ENCODE peak calls at places on chromosomes 6 and 20, in ten cellular contexts. N is fibroblast of lung, O is neural progenitor cell, B is IMR-90, G is mammary epithelial cell, K is neuronal stem cell, X is kidney, S is adipocyte, Z is endothelial cell of umbilical vein, I is PC-3. J is an unnamed sample. For H3K4me1, the result is how much of the 10 kb centered on the place peaks cover.

GRCh38 chr6:111478064-111478476 is 4.9 kb downstream of the REV3L start:
- DNase-seq in O (no peak), N (peak), B (peak), S (peak), K (no peak), Z (peak), X (no peak), G (peak), I (peak), J (no peak)

GRCh38 chr6:164069352-164070022 is 655.0 kb downstream of the QKI start:
- DNase-seq in G (no peak), X (no peak), N (no peak), I (no peak), B (no peak), O (peak), S (no peak), K (peak), Z (peak), J (no peak)

GRCh38 chr6:110542311-110543024 is 66.1 kb upstream of the SLC22A16 start:
- DNase-seq in B (no peak), K (no peak), O (no peak), X (no peak), S (peak), G (no peak), Z (no peak), I (no peak), N (no peak), J (no peak)

GRCh38 chr6:50836231-50836630 is 17.6 kb downstream of the TFAP2B start:
- DNase-seq in Z (no peak), G (no peak), B (no peak), N (no peak), S (no peak), X (no peak), K (no peak), O (peak), I (no peak), J (no peak)

GRCh38 chr20:5657190-5657872 is 92.9 kb upstream of the SHLD1 start:
- DNase-seq in S (peak), K (no peak), B (peak), G (peak), O (no peak), Z (peak), N (peak), I (peak), X (peak), J (no peak)

GRCh38 chr6:132466952-132467351 is 46.0 kb downstream of the STX7 start:
- DNase-seq in K (no peak), I (no peak), X (no peak), N (peak), Z (no peak), G (peak), B (peak), S (peak), O (no peak), J (no peak)

GRCh38 chr6:131073577-131073976 is 10.5 kb upstream of the EPB41L2 start:
- DNase-seq in N (no peak), Z (no peak), K (no peak), G (no peak), O (no peak), X (no peak), I (no peak), B (no peak), S (no peak), J (no peak)

GRCh38 chr20:16220826-16221225 is 352.4 kb downstream of the KIF16B start:
- DNase-seq in G (no peak), K (no peak), N (no peak), Z (no peak), X (no peak), S (no peak), I (no peak), B (no peak), O (no peak), J (no peak)

GRCh38 chr6:165649701-165650137 is 13.3 kb downstream of the PDE10A start:
- DNase-seq in X (no peak), B (peak), I (no peak), O (no peak), N (peak), Z (no peak), K (no peak), G (no peak), S (peak), J (no peak)

GRCh38 chr6:135243871-135244796 is 63.0 kb downstream of the MYB start:
- DNase-seq in S (no peak), O (no peak), N (no peak), G (peak), K (no peak), I (peak), B (no peak), X (no peak), Z (no peak), J (no peak)

GRCh38 chr20:19254956-19255355 is 42.5 kb downstream of the SLC24A3 start:
- DNase-seq in X (no peak), K (no peak), S (peak), B (no peak), O (no peak), I (no peak), G (no peak), Z (no peak), N (no peak), J (peak)

GRCh38 chr20:20887593-20888272 is 175.3 kb upstream of the RALGAPA2 start:
- DNase-seq in B (no peak), X (no peak), N (no peak), S (no peak), Z (no peak), K (peak), I (no peak), O (peak), G (no peak), J (peak)

GRCh38 chr20:11324990-11325389 is 592.7 kb upstream of the BTBD3 start:
- DNase-seq in Z (no peak), K (no peak), N (no peak), G (peak), I (peak), S (no peak), X (no peak), B (no peak), O (no peak), J (no peak)

GRCh38 chr6:151141685-151142084 is 98.1 kb upstream of the AKAP12 start:
- DNase-seq in S (peak), Z (peak), K (no peak), X (no peak), N (no peak), O (no peak), I (peak), G (peak), B (no peak), J (no peak)

GRCh38 chr6:130958468-130958867 is 104.6 kb downstream of the EPB41L2 start:
- DNase-seq in B (peak), Z (no peak), X (no peak), O (no peak), G (peak), I (peak), K (no peak), N (no peak), S (peak), J (no peak)

GRCh38 chr6:135163440-135163738 is 17.7 kb upstream of the MYB start:
- DNase-seq in K (no peak), N (no peak), Z (no peak), G (no peak), X (no peak), O (no peak), I (no peak), S (no peak), B (no peak), J (no peak)

GRCh38 chr6:40244684-40245083 is 310.4 kb upstream of the MOCS1 start:
- DNase-seq in I (no peak), N (no peak), O (no peak), K (no peak), G (peak), X (no peak), Z (no peak), S (no peak), B (no peak), J (no peak)

GRCh38 chr6:113690255-113690956 is 166.7 kb upstream of the MARCKS start:
- DNase-seq in Z (peak), I (peak), N (peak), O (no peak), G (peak), X (no peak), B (peak), S (peak), K (no peak), J (no peak)

GRCh38 chr20:55790178-55790577 is 215.1 kb downstream of the CBLN4 start:
- DNase-seq in X (no peak), Z (no peak), B (no peak), N (no peak), O (no peak), S (no peak), K (no peak), I (no peak), G (no peak), J (no peak)

GRCh38 chr20:61510778-61511330 is 258.8 kb downstream of the CDH4 start:
- DNase-seq in S (no peak), K (no peak), N (no peak), G (no peak), I (no peak), Z (no peak), B (no peak), X (no peak), O (no peak), J (no peak)

GRCh38 chr20:36957875-36958667 is 6.6 kb upstream of the SAMHD1 start:
- DNase-seq in B (no peak), Z (no peak), G (no peak), X (no peak), S (no peak), O (no peak), N (no peak), K (no peak), I (no peak), J (no peak)

GRCh38 chr6:142523485-142523884 is 221.7 kb downstream of the ADGRG6 start:
- DNase-seq in G (no peak), S (peak), B (peak), N (peak), O (no peak), I (peak), X (no peak), K (no peak), Z (no peak), J (no peak)

GRCh38 chr6:166625356-166625755 is 1.7 kb downstream of the RPS6KA2 start:
- DNase-seq in X (no peak), S (peak), K (no peak), O (no peak), I (peak), N (peak), B (peak), G (peak), Z (peak), J (no peak)

GRCh38 chr6:89952696-89953095 is 58.4 kb downstream of the GJA10 start:
- DNase-seq in Z (no peak), B (peak), N (peak), X (no peak), I (peak), K (no peak), O (no peak), G (peak), S (peak), J (no peak)

GRCh38 chr6:133097208-133097607 is 143.9 kb upstream of the EYA4 start:
- DNase-seq in S (no peak), G (peak), B (no peak), X (no peak), K (no peak), N (no peak), Z (no peak), O (no peak), I (no peak), J (no peak)

GRCh38 chr6:44921787-44922186 is 406.3 kb upstream of the RUNX2 start:
- DNase-seq in S (no peak), X (no peak), Z (no peak), O (no peak), N (no peak), K (no peak), I (no peak), G (peak), B (no peak), J (peak)

GRCh38 chr6:135922170-135922569 is 70.7 kb downstream of the PDE7B start:
- DNase-seq in B (peak), K (no peak), X (no peak), I (peak), Z (peak), S (peak), O (no peak), N (peak), G (peak), J (peak)

GRCh38 chr6:16184129-16184528 is 54.3 kb upstream of the GMPR start:
- DNase-seq in S (no peak), I (peak), B (peak), N (peak), X (no peak), G (peak), O (peak), K (no peak), Z (peak), J (peak)

GRCh38 chr6:41644297-41644879 is 6.1 kb downstream of the MDFI start:
- DNase-seq in O (peak), S (no peak), G (peak), N (no peak), X (peak), B (no peak), Z (no peak), K (no peak), I (no peak), J (peak)

GRCh38 chr6:144195671-144196070 is 45.4 kb downstream of the STX11 start:
- DNase-seq in Z (no peak), X (no peak), K (no peak), O (no peak), S (peak), B (peak), N (peak), G (peak), I (peak), J (no peak)

GRCh38 chr6:170152989-170153388 is 137.9 kb downstream of the DLL1 start:
- DNase-seq in K (peak), G (peak), O (peak), N (no peak), S (no peak), B (no peak), Z (no peak), I (peak), X (peak), J (peak)

GRCh38 chr6:81800666-81801065 is 48.2 kb upstream of the TENT5A start:
- DNase-seq in X (no peak), B (no peak), O (no peak), I (no peak), Z (no peak), S (no peak), K (no peak), G (no peak), N (no peak), J (no peak)

GRCh38 chr20:32263398-32263954 is 14.0 kb upstream of the KIF3B start:
- DNase-seq in Z (no peak), S (no peak), I (peak), G (no peak), K (no peak), B (no peak), O (no peak), N (no peak), X (no peak), J (no peak)

GRCh38 chr20:49230575-49231211 is 11.5 kb downstream of the DDX27 start:
- DNase-seq in G (peak), O (no peak), Z (no peak), K (no peak), X (no peak), I (no peak), N (no peak), S (peak), B (peak), J (no peak)

GRCh38 chr20:4157516-4157915 is 142.2 kb upstream of the RNF24 start:
- DNase-seq in Z (no peak), G (no peak), O (no peak), K (no peak), X (peak), N (no peak), I (no peak), S (no peak), B (no peak), J (no peak)

DNA sequence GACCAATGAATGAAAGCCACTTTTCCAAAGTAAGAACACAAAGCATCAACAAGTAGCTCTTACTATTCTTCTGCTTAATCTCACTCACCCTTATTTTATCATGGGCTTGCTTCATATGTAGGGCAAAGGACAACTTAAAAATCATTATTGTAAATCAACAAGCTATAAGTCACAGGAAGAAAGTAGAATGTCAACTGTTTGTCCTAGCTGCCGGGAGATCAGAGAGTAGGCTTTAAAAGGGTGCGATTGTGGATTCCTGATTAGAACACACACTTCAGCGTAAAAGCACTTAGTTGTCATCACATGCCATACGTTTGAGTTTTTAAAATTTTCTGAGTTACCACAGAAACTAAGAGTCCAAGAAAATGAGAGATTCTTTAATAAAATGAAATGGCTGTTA is 44.4 kb upstream of the NHSL1 start:
- DNase-seq in Z (peak), K (no peak), S (no peak), X (no peak), I (no peak), N (no peak), G (no peak), B (no peak), O (no peak), J (no peak)
- H3K4me3 ChIP-seq in Z (peak), K (peak), S (peak), X (no peak), I (no peak), N (peak), G (no peak), B (no peak), O (no peak), J (peak)

GRCh38 chr6:80454197-80454596 is 347.7 kb downstream of the BCKDHB start:
- DNase-seq in G (peak), Z (peak), K (no peak), B (peak), I (peak), N (peak), X (no peak), S (peak), O (no peak), J (no peak)
- H3K9ac ChIP-seq in G (peak), Z (peak), K (no peak), B (no peak), I (peak), N (no peak), X (no peak), S (no peak), O (no peak), J (no peak)

DNA sequence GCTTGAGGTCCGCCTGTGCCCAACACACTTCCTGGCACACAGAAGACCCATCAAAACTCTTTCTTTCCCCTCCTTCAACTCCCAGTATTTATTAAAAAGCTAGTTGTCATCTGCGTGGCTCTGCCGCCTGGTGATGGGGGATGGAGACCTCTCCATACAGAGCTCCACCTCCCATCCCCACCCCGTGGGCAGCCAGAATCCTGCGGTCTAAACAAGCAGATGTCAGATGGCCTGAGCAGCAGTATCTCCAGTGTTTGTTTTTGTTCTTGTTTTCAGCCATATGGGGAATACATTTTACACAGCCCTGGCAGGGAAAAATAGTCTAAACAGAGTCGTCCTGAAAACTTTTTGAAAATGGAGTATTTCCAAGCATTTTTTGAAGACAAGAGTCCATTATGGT is 91.3 kb downstream of the TCP11 start:
- DNase-seq in O (no peak), N (peak), B (peak), Z (no peak), S (peak), G (no peak), I (no peak), K (no peak), X (no peak), J (no peak)
- H3K4me1 ChIP-seq in O (half or more), N (under half), B (under half), Z (under half), S (half or more), G (under half), I (under half), K (half or more), X (under half), J (under half)

GRCh38 chr20:57092112-57092899 is 174.1 kb downstream of the BMP7 start:
- DNase-seq in X (peak), O (peak), G (peak), Z (peak), S (peak), B (peak), I (peak), K (peak), N (peak), J (peak)
- H3K4me3 ChIP-seq in X (no peak), O (no peak), G (no peak), Z (no peak), S (no peak), B (no peak), I (no peak), K (no peak), N (no peak), J (no peak)

DNA sequence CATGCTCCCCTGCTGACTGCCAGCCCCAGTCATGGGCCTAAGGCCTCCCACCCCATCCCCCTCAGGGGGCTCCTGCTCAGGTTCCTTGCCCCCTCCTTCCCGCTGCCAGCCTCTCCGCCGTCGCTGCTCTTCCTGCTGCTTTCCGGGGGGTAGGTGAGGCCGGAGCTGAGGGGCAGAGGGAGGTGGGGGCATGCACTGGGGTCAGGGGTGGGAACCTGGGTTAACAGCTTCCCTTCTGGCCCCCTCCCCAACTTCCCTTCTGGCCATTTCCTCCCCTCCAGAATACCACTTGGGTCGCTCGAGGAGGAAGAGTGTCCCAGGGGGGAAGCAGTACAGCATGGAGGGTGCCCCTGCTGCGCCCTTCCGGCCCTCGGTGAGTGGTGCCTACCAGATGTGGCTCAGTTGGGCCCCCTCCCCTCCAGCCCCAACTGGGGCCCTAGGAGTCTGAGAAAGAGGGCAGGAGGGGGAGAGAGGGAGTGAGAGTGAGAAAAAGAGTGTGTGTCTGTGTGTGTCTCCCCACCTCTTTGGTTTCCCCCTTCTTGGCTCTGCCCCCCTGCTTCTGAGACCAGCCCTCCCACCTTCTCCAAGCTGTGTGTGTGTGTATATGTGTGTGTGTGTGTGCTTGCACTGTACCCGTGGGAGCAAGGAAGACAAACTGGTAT is 12.1 kb downstream of the SYNGAP1 start:
- DNase-seq in I (no peak), K (no peak), X (peak), N (no peak), O (peak), S (no peak), G (no peak), B (no peak), Z (no peak), J (peak)
- H3K9ac ChIP-seq in I (no peak), K (peak), X (no peak), N (no peak), O (peak), S (no peak), G (no peak), B (no peak), Z (no peak), J (no peak)

GRCh38 chr6:3806169-3806922 is 42.8 kb upstream of the FAM50B start:
- DNase-seq in O (no peak), K (no peak), S (no peak), N (no peak), Z (no peak), X (no peak), I (no peak), G (no peak), B (no peak), J (no peak)
- H3K4me1 ChIP-seq in O (under half), K (under half), S (under half), N (under half), Z (half or more), X (under half), I (half or more), G (under half), B (under half), J (under half)

GRCh38 chr6:6003334-6004146 is 3.2 kb downstream of the NRN1 start:
- DNase-seq in K (no peak), G (peak), I (no peak), Z (peak), X (peak), O (peak), S (no peak), N (no peak), B (no peak), J (peak)
- H3K4me3 ChIP-seq in K (peak), G (no peak), I (no peak), Z (peak), X (peak), O (peak), S (peak), N (no peak), B (no peak), J (peak)

GRCh38 chr6:108592371-108593337 is 31.9 kb downstream of the FOXO3 start:
- DNase-seq in G (peak), B (peak), Z (no peak), X (no peak), O (peak), S (peak), N (peak), K (no peak), I (no peak), J (no peak)

GRCh38 chr6:108594640-108595039 is 33.9 kb downstream of the FOXO3 start:
- DNase-seq in I (peak), S (peak), K (no peak), G (no peak), Z (no peak), X (no peak), B (no peak), N (no peak), O (no peak), J (no peak)

GRCh38 chr6:108598316-108598863 is 37.7 kb downstream of the FOXO3 start:
- DNase-seq in S (peak), O (no peak), B (peak), Z (no peak), G (no peak), N (peak), I (no peak), K (no peak), X (no peak), J (no peak)

GRCh38 chr6:108597601-108598315 is 37.0 kb downstream of the FOXO3 start:
- DNase-seq in S (no peak), Z (peak), B (peak), G (no peak), O (no peak), X (no peak), K (no peak), N (no peak), I (no peak), J (no peak)

GRCh38 chr6:108596947-108597346 is 36.2 kb downstream of the FOXO3 start:
- DNase-seq in Z (no peak), S (no peak), X (no peak), B (no peak), G (peak), I (no peak), N (no peak), K (no peak), O (no peak), J (no peak)
- H3K9ac ChIP-seq in Z (no peak), S (peak), X (no peak), B (no peak), G (no peak), I (no peak), N (no peak), K (no peak), O (no peak), J (no peak)

J was measured in endodermal cell.